ENCODE peak calls at places on chromosomes 1 and 21, in six cellular contexts. F is A549, Q is WTC11, O is K562, D is H1, J is HepG2. U is an unnamed sample.

GRCh38 chr21:31075844-31076243 is 37.6 kb upstream of the KRTAP19-8 start:
- DNase-seq in F (no peak), Q (no peak), O (no peak), D (no peak), J (no peak), U (no peak)

GRCh38 chr1:214332950-214333798 is 52.2 kb downstream of the SMYD2 start:
- DNase-seq in F (peak), Q (peak), O (peak), D (no peak), J (peak), U (peak)

GRCh38 chr1:183165456-183165855 is 20.6 kb upstream of the LAMC2 start:
- DNase-seq in F (no peak), Q (no peak), O (no peak), D (no peak), J (no peak), U (no peak)

GRCh38 chr1:228367798-228368791 is 38.5 kb downstream of the TRIM11 start:
- DNase-seq in F (no peak), Q (peak), O (peak), D (no peak), J (peak), U (no peak)

GRCh38 chr1:183218981-183219621 is 33.0 kb downstream of the LAMC2 start:
- DNase-seq in F (no peak), Q (no peak), O (peak), D (no peak), J (no peak), U (peak)

GRCh38 chr1:43214465-43215444 is 42.6 kb downstream of the CFAP57 start:
- DNase-seq in F (no peak), Q (no peak), O (no peak), D (no peak), J (peak), U (no peak)

GRCh38 chr1:224846119-224846907 is 83.2 kb upstream of the DNAH14 start:
- DNase-seq in F (no peak), Q (no peak), O (no peak), D (no peak), J (no peak), U (no peak)

GRCh38 chr21:41761211-41762181 is 5.4 kb downstream of the RIPK4 start:
- DNase-seq in F (peak), Q (no peak), O (no peak), D (no peak), J (peak), U (no peak)

GRCh38 chr1:25006770-25007169 is 76.7 kb upstream of the RUNX3 start:
- DNase-seq in F (no peak), Q (no peak), O (no peak), D (no peak), J (no peak), U (no peak)

GRCh38 chr1:107936498-107937481 is 28.2 kb downstream of the VAV3 start:
- DNase-seq in F (no peak), Q (peak), O (no peak), D (peak), J (no peak), U (peak)

DNA sequence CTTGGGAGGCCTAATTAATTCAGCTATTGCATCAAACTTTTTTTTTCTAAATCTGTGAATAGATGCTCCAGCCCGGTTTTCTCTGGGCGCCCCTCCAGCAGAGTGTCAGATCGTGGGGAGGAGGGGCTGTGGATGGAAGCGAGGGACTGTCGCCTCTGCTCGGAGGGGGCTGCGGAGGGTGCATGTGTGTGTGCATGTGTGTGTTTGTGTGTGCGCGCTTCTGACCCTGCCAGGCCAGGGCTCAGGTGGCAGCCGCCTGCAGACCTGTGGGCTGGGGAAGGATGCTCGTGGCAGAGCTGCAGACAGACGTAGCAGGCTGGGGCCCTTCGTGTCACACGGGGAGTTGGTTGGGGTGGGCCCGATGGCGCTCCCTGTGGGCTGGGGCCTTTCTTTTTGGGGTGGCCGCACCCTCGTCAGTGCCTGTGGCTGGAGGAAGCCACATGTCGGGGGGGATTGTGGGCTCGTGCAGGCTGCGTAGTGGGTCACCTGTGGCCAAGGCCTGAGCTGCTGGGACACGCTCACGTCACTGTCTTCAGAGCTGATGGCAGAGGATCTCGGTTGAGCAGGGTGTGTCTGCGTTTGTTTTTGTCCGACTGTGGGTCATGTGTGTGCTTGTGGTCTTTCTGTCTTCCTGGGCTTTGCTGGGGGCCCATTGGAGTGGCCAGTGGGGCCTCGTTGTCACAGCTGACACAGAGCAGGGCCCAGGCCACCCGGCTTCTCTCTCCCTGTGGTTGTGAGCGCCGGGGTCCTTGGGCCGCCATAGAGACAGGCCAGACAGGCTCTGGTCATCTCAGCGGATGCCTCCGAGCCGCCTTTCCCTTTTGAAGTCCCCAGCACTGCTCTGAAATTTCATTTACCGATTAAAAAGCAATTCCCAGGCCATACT is 2.9 kb downstream of the SKI start:
- DNase-seq in F (no peak), Q (no peak), O (peak), D (no peak), J (no peak), U (peak)
- TF ChIP-seq JUN in F (no peak), Q (no peak), O (no peak), D (no peak), J (no peak), U (no peak)

GRCh38 chr1:150613061-150613920 is 16.1 kb downstream of the ENSA start:
- DNase-seq in F (peak), Q (no peak), O (peak), D (no peak), J (peak), U (peak)
- TF ChIP-seq JUN in F (peak), Q (no peak), O (peak), D (no peak), J (no peak), U (peak)

GRCh38 chr1:89743788-89744187 is 77.0 kb upstream of the LRRC8D start:
- DNase-seq in F (no peak), Q (no peak), O (no peak), D (no peak), J (no peak), U (no peak)
- TF ChIP-seq JUN in F (no peak), Q (no peak), O (no peak), D (no peak), J (no peak), U (no peak)

GRCh38 chr1:6889875-6890480 is 104.7 kb downstream of the CAMTA1 start:
- DNase-seq in F (peak), Q (peak), O (peak), D (no peak), J (peak), U (peak)
- TF ChIP-seq JUN in F (no peak), Q (no peak), O (no peak), D (no peak), J (no peak), U (no peak)